ENCODE peak calls at places on chromosome 22, in nine cellular contexts. R is GM23248, P is GM23338, Y is SK-N-SH, V is trophoblast cell, D is fibroblast of lung, X is HCT116, J is IMR-90, Q is PC-9. T is an unnamed sample. For H3K4me1, the result is how much of the 10 kb centered on the place peaks cover.

GRCh38 chr22:37021710-37022482 is 2.4 kb downstream of the MPST start:
- DNase-seq in V (peak), R (peak), Q (no peak), D (peak), J (peak), P (peak), X (peak), Y (peak), T (peak)

GRCh38 chr22:29328055-29328454 is 12.6 kb upstream of the RASL10A start:
- DNase-seq in X (no peak), R (no peak), Y (no peak), D (no peak), J (no peak), P (no peak), Q (no peak), V (no peak), T (no peak)

GRCh38 chr22:41361716-41362310 is 19.9 kb upstream of the TEF start:
- DNase-seq in X (no peak), J (peak), V (no peak), Y (no peak), Q (no peak), D (peak), R (peak), P (no peak), T (no peak)

GRCh38 chr22:44245867-44246266 is 65.1 kb downstream of the PARVG start:
- DNase-seq in V (no peak), Y (no peak), P (no peak), J (no peak), D (no peak), X (no peak), Q (no peak), R (no peak), T (no peak)

GRCh38 chr22:30280495-30280894 is 8.8 kb downstream of the CASTOR1 start:
- DNase-seq in Q (no peak), P (no peak), V (no peak), R (peak), X (no peak), Y (no peak), J (peak), D (peak), T (no peak)

GRCh38 chr22:45764051-45764450 is 92.4 kb downstream of the ATXN10 start:
- DNase-seq in J (no peak), D (no peak), X (no peak), R (no peak), Y (no peak), P (no peak), V (no peak), Q (no peak), T (no peak)

GRCh38 chr22:17576475-17576874 is 13.2 kb downstream of the SLC25A18 start:
- DNase-seq in Y (no peak), V (peak), D (peak), P (peak), R (peak), J (peak), X (no peak), Q (peak), T (no peak)

GRCh38 chr22:20155330-20156041 is 4.6 kb upstream of the CCDC188 start:
- DNase-seq in Q (no peak), P (no peak), J (no peak), Y (peak), V (no peak), R (peak), D (peak), X (no peak), T (no peak)

GRCh38 chr22:47928626-47929025 is 1166.2 kb downstream of the TBC1D22A start:
- DNase-seq in R (no peak), J (no peak), P (no peak), D (no peak), V (no peak), X (no peak), Q (no peak), Y (no peak), T (peak)

GRCh38 chr22:44023404-44024287 is 456 bp upstream of the PARVB start:
- DNase-seq in Q (peak), J (peak), X (no peak), D (peak), P (peak), V (peak), R (peak), Y (peak), T (no peak)

GRCh38 chr22:24432059-24432853 is 4.9 kb downstream of the ADORA2A start:
- DNase-seq in X (no peak), J (peak), R (peak), Q (peak), V (no peak), P (no peak), D (peak), Y (peak), T (peak)

GRCh38 chr22:24433001-24433867 is 5.8 kb downstream of the ADORA2A start:
- DNase-seq in R (no peak), V (no peak), X (no peak), Y (peak), Q (no peak), P (no peak), J (no peak), D (no peak), T (peak)

GRCh38 chr22:24429411-24430365 is 2.3 kb downstream of the ADORA2A start:
- DNase-seq in P (peak), V (no peak), X (no peak), Y (peak), Q (no peak), R (peak), D (peak), J (peak), T (peak)

GRCh38 chr22:24430431-24431308 is 3.3 kb downstream of the ADORA2A start:
- DNase-seq in R (no peak), D (no peak), X (no peak), J (no peak), Y (no peak), V (no peak), P (no peak), Q (no peak), T (no peak)

GRCh38 chr22:24431309-24432034 is 4.1 kb downstream of the ADORA2A start:
- DNase-seq in Q (no peak), J (no peak), R (no peak), P (no peak), D (no peak), V (no peak), Y (no peak), X (no peak), T (no peak)
- H3K4me1 ChIP-seq in Q (under half), J (under half), R (under half), P (under half), D (under half), V (under half), Y (under half), X (under half), T (half or more)

DNA sequence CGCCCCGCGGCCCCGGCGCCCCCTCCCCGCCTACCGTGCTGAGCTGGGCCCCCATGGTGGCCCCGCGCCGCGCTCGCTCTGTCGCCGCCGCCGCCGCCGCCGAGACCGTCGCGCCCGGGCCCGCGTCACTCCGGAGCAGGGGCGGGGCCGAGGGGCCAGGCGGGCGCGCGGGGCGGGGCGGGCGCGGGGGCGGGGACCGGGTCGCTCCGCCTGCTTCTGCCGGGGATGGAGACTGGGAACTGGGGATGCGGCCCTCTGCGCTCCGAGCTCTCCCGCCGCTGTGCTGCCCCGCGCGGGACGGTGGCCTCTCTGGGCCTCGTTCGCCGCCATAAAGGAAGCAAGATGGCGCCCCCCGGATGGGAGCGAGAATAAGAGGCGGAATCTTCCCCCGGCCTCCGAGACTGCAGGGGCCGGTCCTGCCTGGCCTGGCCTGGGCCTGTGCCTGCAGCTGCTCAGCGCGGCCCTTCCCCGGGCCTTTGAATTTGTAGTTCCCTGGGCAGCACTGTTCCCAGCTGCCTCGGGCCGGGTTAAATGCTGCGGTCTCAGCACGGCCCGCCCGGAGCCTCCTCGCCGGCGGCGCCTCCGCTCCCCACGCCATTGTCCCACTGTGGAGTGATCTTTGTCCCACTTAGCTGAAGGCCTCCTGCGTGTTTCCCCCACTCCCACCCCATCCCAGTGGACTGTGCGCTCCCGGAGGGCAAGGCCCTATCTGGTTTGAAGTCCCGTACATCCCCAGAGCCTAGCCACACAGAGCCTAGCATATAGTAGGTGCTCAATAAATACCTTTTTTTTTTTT is at the start of gene CYB5R3:
- DNase-seq in J (peak), R (peak), V (peak), D (peak), Q (peak), X (peak), P (peak), Y (peak), T (peak)
- H2AFZ ChIP-seq in J (peak), R (peak), V (peak), D (peak), Q (peak), X (no peak), P (peak), Y (peak), T (peak)

GRCh38 chr22:23225724-23226496 is 45.6 kb downstream of the BCR start:
- DNase-seq in Y (no peak), Q (peak), J (no peak), V (no peak), P (no peak), X (no peak), R (peak), D (peak), T (no peak)
- H3K4me1 ChIP-seq in Y (under half), Q (half or more), J (under half), V (under half), P (half or more), X (under half), R (under half), D (under half), T (under half)

GRCh38 chr22:35835267-35835997 is 117.8 kb downstream of the APOL5 start:
- DNase-seq in R (peak), X (peak), J (peak), V (peak), D (no peak), Q (no peak), Y (no peak), P (no peak), T (no peak)
- H2AFZ ChIP-seq in R (no peak), X (no peak), J (no peak), V (no peak), D (no peak), Q (no peak), Y (no peak), P (no peak), T (peak)